ENCODE peak calls at places on chromosomes 5 and 9, in eight cellular contexts. C is NK-92 treated with Interleukin-12 subunit alpha and Interleukin-12 subunit beta, amount 100 ng/mL, for 24 hours; I is anterior cingulate cortex; U is MV-4-11; F is neural crest cell; N is HCT116; Q is CD8-positive, alpha-beta T cell; W is activated CD4-positive, alpha-beta T cell treated with anti-CD3 and anti-CD28 coated beads, Interleukin-2, amount 10 ng/mL, durations not matched to agents 7 days and 5 days. K is an unnamed sample.

GRCh38 chr5:124746252-124746915 is at the start of gene ZNF608:
- DNase-seq in Q (no peak), U (no peak), W (no peak), F (no peak), I (no peak), N (no peak), C (no peak), K (no peak)

GRCh38 chr5:52956915-52957747 is 32.0 kb upstream of the ITGA2 start:
- DNase-seq in U (no peak), F (no peak), W (no peak), C (no peak), Q (no peak), I (no peak), N (no peak), K (no peak)

GRCh38 chr9:92538541-92538940 is 2.8 kb upstream of the ECM2 start:
- DNase-seq in N (no peak), Q (no peak), C (no peak), W (no peak), F (no peak), I (no peak), U (peak), K (no peak)

GRCh38 chr9:69981686-69982450 is 61.8 kb upstream of the MAMDC2 start:
- DNase-seq in Q (no peak), F (no peak), I (no peak), W (no peak), C (no peak), U (no peak), N (no peak), K (no peak)

GRCh38 chr5:178590924-178591423 is 781 bp upstream of the COL23A1 start:
- DNase-seq in U (no peak), Q (no peak), C (no peak), W (no peak), N (no peak), F (no peak), I (no peak), K (no peak)

GRCh38 chr9:16598316-16598715 is 272.2 kb downstream of the BNC2 start:
- DNase-seq in Q (no peak), F (no peak), C (no peak), W (no peak), U (no peak), I (no peak), N (no peak), K (no peak)

GRCh38 chr9:127336086-127336485 is 60.9 kb upstream of the SLC2A8 start:
- DNase-seq in U (no peak), C (no peak), N (no peak), W (no peak), I (no peak), Q (no peak), F (no peak), K (no peak)

GRCh38 chr9:34526026-34526425 is 3.2 kb upstream of the ENHO start:
- DNase-seq in U (no peak), W (no peak), Q (no peak), C (no peak), I (no peak), N (no peak), F (no peak), K (no peak)

GRCh38 chr5:124088289-124089064 is 576.5 kb downstream of the CSNK1G3 start:
- DNase-seq in N (no peak), I (no peak), W (no peak), C (no peak), F (no peak), Q (no peak), U (no peak), K (no peak)

GRCh38 chr5:66546541-66546940 is 49.7 kb upstream of the MAST4 start:
- DNase-seq in I (no peak), F (no peak), W (no peak), N (no peak), Q (no peak), U (no peak), C (no peak), K (no peak)

GRCh38 chr5:6096101-6096500 is 282.2 kb downstream of the MED10 start:
- DNase-seq in Q (no peak), I (no peak), C (no peak), N (no peak), F (no peak), W (no peak), U (no peak), K (no peak)

GRCh38 chr9:87533291-87533690 is 35.6 kb downstream of the DAPK1 start:
- DNase-seq in F (no peak), Q (no peak), U (no peak), W (no peak), C (no peak), N (no peak), I (no peak), K (no peak)

GRCh38 chr5:81948349-81948748 is 23.5 kb upstream of the ATG10 start:
- DNase-seq in U (no peak), N (no peak), F (no peak), W (no peak), Q (no peak), C (no peak), I (no peak), K (no peak)

GRCh38 chr9:4567601-4568000 is 77.3 kb downstream of the SLC1A1 start:
- DNase-seq in N (no peak), F (no peak), U (no peak), W (no peak), C (no peak), I (no peak), Q (no peak), K (no peak)

GRCh38 chr5:97142521-97143254 is at the start of gene LIX1:
- DNase-seq in N (no peak), C (peak), W (peak), I (peak), U (peak), F (peak), Q (no peak), K (peak)

GRCh38 chr5:90899014-90899604 is 340.5 kb downstream of the ADGRV1 start:
- DNase-seq in U (no peak), F (no peak), Q (no peak), C (no peak), N (no peak), W (no peak), I (no peak), K (no peak)

K was measured in LoVo.